ENCODE peak calls at places on chromosome 2, in seven cellular contexts. One of them, this sample, is unnamed.

GRCh38 chr2:97868986-97869721 is 126.6 kb downstream of the TMEM131 start:
- DNase-seq in A549: peak; percentile 46
- DNase-seq in spleen: no peak
- DNase-seq in uterus: no peak
- DNase-seq in K562: no peak
- DNase-seq in sigmoid colon: no peak
- DNase-seq in Peyer's patch: peak; percentile 55
- DNase-seq in this sample: no peak

GRCh38 chr2:190216829-190217228 is 102.8 kb downstream of the HIBCH start:
- DNase-seq in A549: no peak
- DNase-seq in spleen: no peak
- DNase-seq in uterus: peak; percentile 35
- DNase-seq in K562: peak; percentile 12
- DNase-seq in sigmoid colon: no peak
- DNase-seq in Peyer's patch: peak; percentile 56
- DNase-seq in this sample: peak; percentile 16

GRCh38 chr2:31138037-31138962 is at the start of gene GALNT14:
- DNase-seq in A549: peak; percentile 96
- DNase-seq in spleen: peak; percentile 94
- DNase-seq in uterus: no peak
- DNase-seq in K562: no peak
- DNase-seq in sigmoid colon: peak; percentile 70
- DNase-seq in Peyer's patch: peak; percentile 84
- DNase-seq in this sample: no peak

GRCh38 chr2:8456149-8457091 is 225.4 kb upstream of the ID2 start:
- DNase-seq in A549: no peak
- DNase-seq in spleen: no peak
- DNase-seq in uterus: no peak
- DNase-seq in K562: no peak
- DNase-seq in sigmoid colon: peak; percentile 54
- DNase-seq in Peyer's patch: no peak
- DNase-seq in this sample: no peak

GRCh38 chr2:111236027-111236426 is 115.3 kb downstream of the BCL2L11 start:
- DNase-seq in A549: no peak
- DNase-seq in spleen: no peak
- DNase-seq in uterus: no peak
- DNase-seq in K562: no peak
- DNase-seq in sigmoid colon: no peak
- DNase-seq in Peyer's patch: no peak
- DNase-seq in this sample: peak; percentile 36

GRCh38 chr2:216142540-216142939 is 33.4 kb downstream of the XRCC5 start:
- DNase-seq in A549: no peak
- DNase-seq in spleen: no peak
- DNase-seq in uterus: no peak
- DNase-seq in K562: no peak
- DNase-seq in sigmoid colon: no peak
- DNase-seq in Peyer's patch: no peak
- DNase-seq in this sample: no peak

GRCh38 chr2:85579266-85579935 is 2.0 kb downstream of the VAMP8 start:
- DNase-seq in A549: no peak
- DNase-seq in spleen: no peak
- DNase-seq in uterus: no peak
- DNase-seq in K562: no peak
- DNase-seq in sigmoid colon: no peak
- DNase-seq in Peyer's patch: no peak
- DNase-seq in this sample: no peak

GRCh38 chr2:127647242-127648190 is 1.6 kb downstream of the GPR17 start:
- DNase-seq in A549: no peak
- DNase-seq in spleen: peak; percentile 72
- DNase-seq in uterus: no peak
- DNase-seq in K562: no peak
- DNase-seq in sigmoid colon: peak; percentile 75
- DNase-seq in Peyer's patch: no peak
- DNase-seq in this sample: no peak

GRCh38 chr2:146730882-146731281 is 1113.9 kb upstream of the ACVR2A start:
- DNase-seq in A549: no peak
- DNase-seq in spleen: no peak
- DNase-seq in uterus: no peak
- DNase-seq in K562: no peak
- DNase-seq in sigmoid colon: no peak
- DNase-seq in Peyer's patch: no peak
- DNase-seq in this sample: no peak

GRCh38 chr2:172901913-172902312 is 166.3 kb downstream of the RAPGEF4 start:
- DNase-seq in A549: no peak
- DNase-seq in spleen: no peak
- DNase-seq in uterus: no peak
- DNase-seq in K562: no peak
- DNase-seq in sigmoid colon: no peak
- DNase-seq in Peyer's patch: no peak
- DNase-seq in this sample: no peak

GRCh38 chr2:75340560-75340959 is 141.2 kb upstream of the TACR1 start:
- DNase-seq in A549: no peak
- DNase-seq in spleen: no peak
- DNase-seq in uterus: no peak
- DNase-seq in K562: no peak
- DNase-seq in sigmoid colon: no peak
- DNase-seq in Peyer's patch: no peak
- DNase-seq in this sample: no peak

GRCh38 chr2:230172156-230172555 is 47.6 kb downstream of the SP110 start:
- DNase-seq in A549: no peak
- DNase-seq in spleen: no peak
- DNase-seq in uterus: no peak
- DNase-seq in K562: no peak
- DNase-seq in sigmoid colon: no peak
- DNase-seq in Peyer's patch: no peak
- DNase-seq in this sample: no peak

GRCh38 chr2:230174466-230174865 is 45.3 kb downstream of the SP110 start:
- DNase-seq in A549: no peak
- DNase-seq in spleen: no peak
- DNase-seq in uterus: no peak
- DNase-seq in K562: no peak
- DNase-seq in sigmoid colon: no peak
- DNase-seq in Peyer's patch: no peak
- DNase-seq in this sample: no peak

GRCh38 chr2:230166557-230167170 is 53.1 kb downstream of the SP110 start:
- DNase-seq in A549: no peak
- DNase-seq in spleen: no peak
- DNase-seq in uterus: no peak
- DNase-seq in K562: no peak
- DNase-seq in sigmoid colon: no peak
- DNase-seq in Peyer's patch: no peak
- DNase-seq in this sample: no peak

GRCh38 chr2:230172852-230173251 is 46.9 kb downstream of the SP110 start:
- DNase-seq in A549: no peak
- DNase-seq in spleen: no peak
- DNase-seq in uterus: no peak
- DNase-seq in K562: no peak
- DNase-seq in sigmoid colon: no peak
- DNase-seq in Peyer's patch: no peak
- DNase-seq in this sample: no peak

GRCh38 chr2:230170532-230170931 is 49.3 kb downstream of the SP110 start:
- DNase-seq in A549: no peak
- DNase-seq in spleen: no peak
- DNase-seq in uterus: peak; percentile 33
- DNase-seq in K562: no peak
- DNase-seq in sigmoid colon: no peak
- DNase-seq in Peyer's patch: no peak
- DNase-seq in this sample: no peak
- H3K4me3 ChIP-seq in A549: no peak overlapping the region
- H3K4me3 ChIP-seq in spleen: peak overlapping the region; percentile 8
- H3K4me3 ChIP-seq in uterus: no peak overlapping the region
- H3K4me3 ChIP-seq in K562: no peak overlapping the region
- H3K4me3 ChIP-seq in sigmoid colon: no peak overlapping the region
- H3K4me3 ChIP-seq in Peyer's patch: peak overlapping the region; percentile 10
- H3K4me3 ChIP-seq in this sample: no peak overlapping the region

GRCh38 chr2:64751286-64752260 is 97.9 kb upstream of the SERTAD2 start:
- DNase-seq in A549: peak; percentile 99
- DNase-seq in spleen: peak; percentile 100
- DNase-seq in uterus: peak; percentile 99
- DNase-seq in K562: peak; percentile 95
- DNase-seq in sigmoid colon: peak; percentile 100
- DNase-seq in Peyer's patch: peak; percentile 78
- DNase-seq in this sample: peak; percentile 100
- TF ChIP-seq CTCF in A549: no peak
- TF ChIP-seq CTCF in spleen: peak; percentile 79
- TF ChIP-seq CTCF in uterus: peak; percentile 60
- TF ChIP-seq CTCF in K562: no peak
- TF ChIP-seq CTCF in sigmoid colon: peak; percentile 82
- TF ChIP-seq CTCF in Peyer's patch: no peak
- TF ChIP-seq CTCF in this sample: no peak

GRCh38 chr2:104774631-104775030 is 79.3 kb upstream of the POU3F3 start:
- DNase-seq in A549: no peak
- DNase-seq in spleen: no peak
- DNase-seq in uterus: no peak
- DNase-seq in K562: no peak
- DNase-seq in sigmoid colon: no peak
- DNase-seq in Peyer's patch: no peak
- DNase-seq in this sample: no peak

GRCh38 chr2:104766683-104767082 is 87.2 kb upstream of the POU3F3 start:
- DNase-seq in A549: no peak
- DNase-seq in spleen: no peak
- DNase-seq in uterus: no peak
- DNase-seq in K562: no peak
- DNase-seq in sigmoid colon: no peak
- DNase-seq in Peyer's patch: no peak
- DNase-seq in this sample: no peak

GRCh38 chr2:104769096-104769495 is 84.8 kb upstream of the POU3F3 start:
- DNase-seq in A549: no peak
- DNase-seq in spleen: no peak
- DNase-seq in uterus: no peak
- DNase-seq in K562: no peak
- DNase-seq in sigmoid colon: no peak
- DNase-seq in Peyer's patch: no peak
- DNase-seq in this sample: no peak

GRCh38 chr2:104768694-104769093 is 85.2 kb upstream of the POU3F3 start:
- DNase-seq in A549: no peak
- DNase-seq in spleen: no peak
- DNase-seq in uterus: no peak
- DNase-seq in K562: no peak
- DNase-seq in sigmoid colon: no peak
- DNase-seq in Peyer's patch: no peak
- DNase-seq in this sample: no peak
- TF ChIP-seq POLR2A in A549: no peak
- TF ChIP-seq POLR2A in spleen: no peak
- TF ChIP-seq POLR2A in uterus: no peak
- TF ChIP-seq POLR2A in K562: no peak
- TF ChIP-seq POLR2A in sigmoid colon: no peak
- TF ChIP-seq POLR2A in Peyer's patch: no peak
- TF ChIP-seq POLR2A in this sample: no peak

DNA sequence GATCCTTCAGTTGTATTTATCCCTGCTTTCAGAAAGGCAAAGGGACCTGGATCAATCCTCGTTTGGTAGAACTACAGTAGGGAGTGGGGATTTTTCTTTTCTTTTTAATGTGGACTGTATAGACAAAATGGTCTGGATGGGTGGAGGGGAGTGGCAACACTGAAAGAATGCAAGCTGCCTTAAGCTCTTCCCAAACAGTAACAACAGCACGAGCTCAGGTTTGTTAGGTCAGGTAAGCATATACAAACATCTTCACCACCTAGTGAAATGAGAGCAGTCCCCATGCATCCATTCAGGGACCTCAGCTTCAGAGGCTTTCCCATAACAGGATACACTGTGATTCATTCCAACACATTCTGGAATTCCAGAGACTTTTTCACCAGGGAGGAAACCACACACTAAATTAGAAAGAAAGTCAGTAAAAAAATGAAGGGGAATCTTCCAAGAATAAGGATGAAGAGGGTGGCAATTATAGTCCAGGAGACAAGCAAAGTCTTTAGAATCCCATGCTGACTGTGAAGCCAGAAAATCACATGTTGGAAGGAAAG is 50.5 kb upstream of the BZW1 start:
- DNase-seq in A549: no peak
- DNase-seq in spleen: no peak
- DNase-seq in uterus: no peak
- DNase-seq in K562: no peak
- DNase-seq in sigmoid colon: no peak
- DNase-seq in Peyer's patch: no peak
- DNase-seq in this sample: no peak
- H3K4me3 ChIP-seq in A549: no peak overlapping the region
- H3K4me3 ChIP-seq in spleen: no peak overlapping the region
- H3K4me3 ChIP-seq in uterus: no peak overlapping the region
- H3K4me3 ChIP-seq in K562: no peak overlapping the region
- H3K4me3 ChIP-seq in sigmoid colon: no peak overlapping the region
- H3K4me3 ChIP-seq in Peyer's patch: no peak overlapping the region
- H3K4me3 ChIP-seq in this sample: no peak overlapping the region

DNA sequence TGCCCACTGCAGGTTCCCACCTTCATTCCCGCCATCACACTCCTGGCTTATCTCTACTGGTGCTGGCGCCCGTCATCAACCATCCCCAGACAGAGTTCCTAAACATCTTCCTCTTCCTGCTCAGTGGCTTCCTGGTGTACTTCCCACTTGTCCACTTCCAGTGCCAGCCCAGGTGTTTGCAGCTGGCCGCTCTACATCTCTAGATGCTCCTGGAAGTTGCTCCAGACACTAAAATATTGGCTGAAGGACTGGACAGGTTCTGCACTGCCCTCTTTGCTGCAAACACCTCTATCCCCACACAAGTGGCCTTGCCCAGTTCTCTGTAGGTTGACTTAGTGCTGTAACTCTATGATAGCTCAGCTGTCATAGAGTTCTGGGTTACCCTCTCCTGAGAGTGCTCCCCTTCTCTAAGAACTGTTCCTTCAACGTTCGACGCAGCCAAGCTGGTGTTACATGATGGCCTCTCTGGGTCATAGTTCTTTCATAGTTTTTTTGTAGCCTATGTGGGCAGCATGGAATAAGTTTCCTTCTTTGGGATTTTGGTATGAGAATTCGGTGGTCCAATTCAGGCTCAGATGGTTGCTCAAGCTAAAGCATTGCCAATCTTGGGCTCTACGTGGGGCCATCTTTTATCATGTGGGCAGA is 45.8 kb upstream of the PUM2 start:
- DNase-seq in A549: no peak
- DNase-seq in spleen: no peak
- DNase-seq in uterus: no peak
- DNase-seq in K562: no peak
- DNase-seq in sigmoid colon: peak; percentile 18
- DNase-seq in Peyer's patch: no peak
- DNase-seq in this sample: no peak
- TF ChIP-seq CTCF in A549: no peak
- TF ChIP-seq CTCF in spleen: no peak
- TF ChIP-seq CTCF in uterus: no peak
- TF ChIP-seq CTCF in K562: peak; percentile 29
- TF ChIP-seq CTCF in sigmoid colon: no peak
- TF ChIP-seq CTCF in Peyer's patch: no peak
- TF ChIP-seq CTCF in this sample: no peak